ENCODE peak calls at places on chromosomes 3 and 15, in nine cellular contexts. K is tibial artery; B is CD4-positive, alpha-beta T cell; Y is WERI-Rb-1; O is OCI-LY7; Q is AG04449; J is foreskin keratinocyte; X is progenitor cell of endocrine pancreas; D is GM13976. R is an unnamed sample.

GRCh38 chr3:174441588-174442316 is 417.4 kb upstream of the NAALADL2 start:
- DNase-seq in K (no peak), B (no peak), Y (peak), O (no peak), Q (peak), J (no peak), X (no peak), D (no peak), R (peak)

GRCh38 chr3:100141576-100141975 is 27.3 kb upstream of the FILIP1L start:
- DNase-seq in K (no peak), B (no peak), Y (no peak), O (no peak), Q (no peak), J (no peak), X (no peak), D (no peak), R (no peak)

GRCh38 chr3:142445816-142446254 is 2.0 kb downstream of the XRN1 start:
- DNase-seq in K (no peak), B (no peak), Y (no peak), O (peak), Q (no peak), J (no peak), X (no peak), D (peak), R (no peak)

GRCh38 chr15:55897560-55898336 is 95.7 kb downstream of the NEDD4 start:
- DNase-seq in K (no peak), B (no peak), Y (peak), O (peak), Q (no peak), J (peak), X (peak), D (peak), R (no peak)

GRCh38 chr3:47283596-47284364 is 1.0 kb downstream of the KLHL18 start:
- DNase-seq in K (no peak), B (peak), Y (no peak), O (peak), Q (no peak), J (no peak), X (no peak), D (peak), R (no peak)

GRCh38 chr15:65355173-65355982 is 22.4 kb downstream of the IGDCC3 start:
- DNase-seq in K (no peak), B (no peak), Y (peak), O (no peak), Q (no peak), J (no peak), X (no peak), D (no peak), R (no peak)

GRCh38 chr3:195286115-195286872 is 15.3 kb upstream of the XXYLT1 start:
- DNase-seq in K (no peak), B (no peak), Y (no peak), O (no peak), Q (no peak), J (peak), X (no peak), D (no peak), R (no peak)

GRCh38 chr15:58331903-58332675 is 99.7 kb upstream of the LIPC start:
- DNase-seq in K (peak), B (peak), Y (peak), O (peak), Q (peak), J (peak), X (no peak), D (peak), R (peak)

GRCh38 chr3:49357466-49358216 is 512 bp downstream of the GPX1 start:
- DNase-seq in K (peak), B (peak), Y (no peak), O (peak), Q (peak), J (peak), X (no peak), D (peak), R (peak)

GRCh38 chr3:61912158-61912557 is 350.8 kb downstream of the PTPRG start:
- DNase-seq in K (no peak), B (no peak), Y (no peak), O (no peak), Q (no peak), J (no peak), X (no peak), D (peak), R (no peak)

GRCh38 chr3:70729845-70730244 is 417.4 kb upstream of the MDFIC2 start:
- DNase-seq in K (no peak), B (no peak), Y (no peak), O (no peak), Q (no peak), J (no peak), X (no peak), D (no peak), R (no peak)

GRCh38 chr15:77615472-77615871 is 17.2 kb downstream of the LINGO1 start:
- DNase-seq in K (no peak), B (no peak), Y (no peak), O (no peak), Q (no peak), J (no peak), X (no peak), D (no peak), R (no peak)

GRCh38 chr3:186432189-186432588 is 70.2 kb upstream of the DGKG start:
- DNase-seq in K (no peak), B (no peak), Y (no peak), O (no peak), Q (no peak), J (peak), X (no peak), D (no peak), R (no peak)

GRCh38 chr3:45972534-45973402 is 22.9 kb downstream of the FYCO1 start:
- DNase-seq in K (peak), B (no peak), Y (no peak), O (peak), Q (peak), J (peak), X (no peak), D (no peak), R (peak)

GRCh38 chr3:177607596-177607995 is 410.3 kb upstream of the TBL1XR1 start:
- DNase-seq in K (no peak), B (no peak), Y (no peak), O (no peak), Q (no peak), J (no peak), X (no peak), D (no peak), R (no peak)

GRCh38 chr15:34855893-34856292 is 60.5 kb upstream of the ACTC1 start:
- DNase-seq in K (peak), B (no peak), Y (no peak), O (no peak), Q (no peak), J (peak), X (no peak), D (no peak), R (no peak)

GRCh38 chr3:132593241-132593949 is 3.7 kb upstream of the ACKR4 start:
- DNase-seq in K (no peak), B (no peak), Y (no peak), O (no peak), Q (no peak), J (no peak), X (no peak), D (no peak), R (no peak)

GRCh38 chr3:177731644-177732268 is 534.5 kb upstream of the TBL1XR1 start:
- DNase-seq in K (no peak), B (no peak), Y (no peak), O (no peak), Q (peak), J (peak), X (no peak), D (no peak), R (peak)

GRCh38 chr3:197854596-197855343 is 63.7 kb downstream of the LRCH3 start:
- DNase-seq in K (no peak), B (no peak), Y (no peak), O (no peak), Q (peak), J (peak), X (no peak), D (no peak), R (peak)

GRCh38 chr3:57956119-57956832 is 51.9 kb upstream of the FLNB start:
- DNase-seq in K (no peak), B (no peak), Y (no peak), O (no peak), Q (peak), J (peak), X (no peak), D (no peak), R (peak)

GRCh38 chr3:57959407-57960173 is 48.6 kb upstream of the FLNB start:
- DNase-seq in K (no peak), B (no peak), Y (no peak), O (no peak), Q (no peak), J (peak), X (no peak), D (peak), R (no peak)

GRCh38 chr3:57958642-57959406 is 49.4 kb upstream of the FLNB start:
- DNase-seq in K (no peak), B (no peak), Y (no peak), O (no peak), Q (no peak), J (no peak), X (no peak), D (peak), R (no peak)

GRCh38 chr3:57956833-57957174 is 51.4 kb upstream of the FLNB start:
- DNase-seq in K (no peak), B (no peak), Y (no peak), O (no peak), Q (no peak), J (no peak), X (no peak), D (no peak), R (no peak)

GRCh38 chr3:57957823-57958222 is 50.4 kb upstream of the FLNB start:
- DNase-seq in K (no peak), B (no peak), Y (no peak), O (no peak), Q (no peak), J (no peak), X (no peak), D (no peak), R (no peak)
- TF ChIP-seq CTCF in K (no peak), B (no peak), Y (no peak), O (no peak), Q (no peak), J (no peak), X (no peak), D (no peak), R (no peak)

DNA sequence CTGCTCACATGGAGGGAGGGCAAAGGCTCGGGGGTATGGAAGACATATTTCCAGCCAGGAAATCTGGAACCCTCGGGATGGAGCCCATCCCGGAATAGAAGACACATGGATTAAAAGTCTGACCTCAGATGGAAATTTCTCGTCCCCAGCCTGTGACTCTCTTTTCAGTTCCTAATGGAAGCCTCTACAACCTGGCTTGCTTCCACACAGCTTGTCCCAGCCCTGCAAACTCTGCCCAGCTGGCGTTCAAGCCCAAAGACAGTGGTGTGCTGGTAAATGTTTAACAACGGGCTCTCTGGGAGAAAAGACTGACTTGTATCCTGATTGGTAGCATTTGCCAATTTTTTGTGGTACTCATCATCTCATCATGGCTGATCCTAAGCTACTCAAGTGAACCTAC is 35.6 kb upstream of the TLE3 start:
- DNase-seq in K (no peak), B (no peak), Y (no peak), O (no peak), Q (no peak), J (no peak), X (no peak), D (no peak), R (no peak)
- TF ChIP-seq CTCF in K (no peak), B (no peak), Y (no peak), O (no peak), Q (no peak), J (no peak), X (no peak), D (no peak), R (no peak)

GRCh38 chr15:85542895-85543331 is 162.5 kb downstream of the AKAP13 start:
- DNase-seq in K (no peak), B (no peak), Y (no peak), O (no peak), Q (no peak), J (no peak), X (no peak), D (no peak), R (no peak)

GRCh38 chr15:85545185-85545584 is 164.8 kb downstream of the AKAP13 start:
- DNase-seq in K (no peak), B (no peak), Y (no peak), O (no peak), Q (no peak), J (no peak), X (no peak), D (no peak), R (no peak)

GRCh38 chr15:85541744-85542143 is 161.3 kb downstream of the AKAP13 start:
- DNase-seq in K (no peak), B (no peak), Y (no peak), O (no peak), Q (no peak), J (no peak), X (no peak), D (peak), R (no peak)

GRCh38 chr15:85542488-85542887 is 162.1 kb downstream of the AKAP13 start:
- DNase-seq in K (no peak), B (no peak), Y (no peak), O (no peak), Q (no peak), J (no peak), X (no peak), D (no peak), R (no peak)

DNA sequence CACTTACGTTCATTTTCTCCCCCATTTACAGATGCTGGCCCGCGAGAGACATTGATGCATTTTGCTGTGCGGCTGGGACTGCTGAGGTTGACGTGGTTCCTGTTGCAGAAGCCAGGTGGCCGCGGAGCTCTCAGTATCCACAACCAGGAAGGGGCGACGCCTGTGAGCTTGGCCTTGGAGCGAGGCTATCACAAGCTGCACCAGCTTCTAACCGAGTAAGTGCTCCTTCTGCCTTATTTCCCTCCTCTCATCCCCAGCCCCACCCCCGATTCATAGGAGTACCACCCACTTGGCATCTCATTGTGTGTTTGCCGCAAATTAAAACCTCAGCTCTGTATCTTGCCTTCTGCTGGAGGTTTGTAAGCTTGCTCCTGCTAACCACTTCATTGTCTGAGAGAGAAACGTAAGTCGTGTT is 163.3 kb downstream of the AKAP13 start:
- DNase-seq in K (peak), B (peak), Y (peak), O (no peak), Q (no peak), J (no peak), X (no peak), D (no peak), R (no peak)
- TF ChIP-seq CTCF in K (no peak), B (peak), Y (no peak), O (no peak), Q (no peak), J (no peak), X (no peak), D (no peak), R (no peak)

GRCh38 chr3:50464578-50464977 is 38.9 kb downstream of the CACNA2D2 start:
- DNase-seq in K (no peak), B (no peak), Y (no peak), O (no peak), Q (no peak), J (no peak), X (no peak), D (no peak), R (no peak)

GRCh38 chr3:50467932-50468331 is 35.5 kb downstream of the CACNA2D2 start:
- DNase-seq in K (no peak), B (no peak), Y (no peak), O (no peak), Q (no peak), J (no peak), X (no peak), D (no peak), R (no peak)

DNA sequence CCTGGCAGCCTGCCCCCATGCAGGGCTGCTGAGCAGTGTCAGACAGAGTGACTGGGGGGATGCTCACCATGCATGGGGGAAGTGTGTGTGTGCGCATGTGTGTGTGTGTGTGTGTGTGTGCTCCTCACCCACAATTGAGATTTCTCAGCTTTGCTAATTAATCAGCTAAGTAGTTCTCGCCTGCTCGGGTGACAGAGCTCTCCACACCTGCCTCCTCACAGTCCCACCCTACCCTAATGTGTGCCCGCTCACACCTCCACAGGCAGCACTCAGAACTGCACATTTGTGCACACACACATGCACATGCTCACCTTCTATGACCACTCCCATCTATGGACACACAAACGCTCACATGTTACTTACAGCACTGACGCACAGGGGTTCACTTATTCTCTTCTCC is 37.3 kb downstream of the CACNA2D2 start:
- DNase-seq in K (no peak), B (no peak), Y (peak), O (peak), Q (no peak), J (no peak), X (no peak), D (no peak), R (no peak)
- TF ChIP-seq CTCF in K (no peak), B (no peak), Y (peak), O (peak), Q (no peak), J (no peak), X (no peak), D (no peak), R (no peak)

GRCh38 chr3:115085197-115085865 is 61.8 kb downstream of the ZBTB20 start:
- DNase-seq in K (no peak), B (no peak), Y (no peak), O (no peak), Q (no peak), J (no peak), X (no peak), D (no peak), R (no peak)
- TF ChIP-seq CTCF in K (no peak), B (no peak), Y (no peak), O (no peak), Q (no peak), J (peak), X (peak), D (no peak), R (peak)

GRCh38 chr3:26964836-26965235 is 342.3 kb downstream of the LRRC3B start:
- DNase-seq in K (no peak), B (no peak), Y (no peak), O (no peak), Q (no peak), J (no peak), X (no peak), D (no peak), R (no peak)

GRCh38 chr3:26960382-26960781 is 337.8 kb downstream of the LRRC3B start:
- DNase-seq in K (no peak), B (no peak), Y (no peak), O (no peak), Q (no peak), J (no peak), X (no peak), D (no peak), R (no peak)

GRCh38 chr3:26964313-26964712 is 341.7 kb downstream of the LRRC3B start:
- DNase-seq in K (no peak), B (no peak), Y (no peak), O (no peak), Q (no peak), J (no peak), X (no peak), D (no peak), R (no peak)

GRCh38 chr3:26962419-26963355 is 340.1 kb downstream of the LRRC3B start:
- DNase-seq in K (no peak), B (no peak), Y (no peak), O (no peak), Q (no peak), J (no peak), X (no peak), D (peak), R (no peak)

DNA sequence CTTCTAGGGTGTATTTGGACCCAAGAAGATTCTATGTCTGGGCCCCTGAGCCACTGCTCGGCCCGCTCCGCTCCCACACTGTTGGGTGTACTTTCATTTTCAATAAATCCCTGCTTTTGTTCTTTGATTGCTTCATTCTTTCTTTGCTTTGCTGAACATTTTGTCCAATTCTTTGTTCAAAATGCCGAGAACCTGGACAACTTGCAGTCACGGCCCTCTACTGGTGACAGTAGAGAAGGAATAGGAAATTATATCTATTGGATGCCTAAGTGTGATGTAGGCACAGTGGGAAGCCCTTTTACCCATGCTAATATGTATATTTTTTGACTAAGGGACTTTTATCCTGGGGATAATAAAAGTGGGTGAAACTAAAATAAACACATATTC is 340.8 kb downstream of the LRRC3B start:
- DNase-seq in K (no peak), B (no peak), Y (no peak), O (no peak), Q (no peak), J (no peak), X (no peak), D (no peak), R (no peak)
- TF ChIP-seq CTCF in K (no peak), B (no peak), Y (peak), O (peak), Q (no peak), J (peak), X (peak), D (no peak), R (no peak)

GRCh38 chr3:56985460-56986327 is 74.8 kb upstream of the SPATA12 start:
- DNase-seq in K (no peak), B (no peak), Y (no peak), O (peak), Q (no peak), J (no peak), X (no peak), D (no peak), R (no peak)

GRCh38 chr3:56988874-56989433 is 71.5 kb upstream of the SPATA12 start:
- DNase-seq in K (peak), B (peak), Y (peak), O (peak), Q (no peak), J (no peak), X (peak), D (peak), R (peak)

GRCh38 chr3:56988458-56988857 is 72.0 kb upstream of the SPATA12 start:
- DNase-seq in K (no peak), B (no peak), Y (no peak), O (no peak), Q (no peak), J (no peak), X (no peak), D (no peak), R (no peak)

GRCh38 chr3:56986347-56986746 is 74.1 kb upstream of the SPATA12 start:
- DNase-seq in K (no peak), B (no peak), Y (no peak), O (no peak), Q (no peak), J (no peak), X (no peak), D (no peak), R (no peak)

DNA sequence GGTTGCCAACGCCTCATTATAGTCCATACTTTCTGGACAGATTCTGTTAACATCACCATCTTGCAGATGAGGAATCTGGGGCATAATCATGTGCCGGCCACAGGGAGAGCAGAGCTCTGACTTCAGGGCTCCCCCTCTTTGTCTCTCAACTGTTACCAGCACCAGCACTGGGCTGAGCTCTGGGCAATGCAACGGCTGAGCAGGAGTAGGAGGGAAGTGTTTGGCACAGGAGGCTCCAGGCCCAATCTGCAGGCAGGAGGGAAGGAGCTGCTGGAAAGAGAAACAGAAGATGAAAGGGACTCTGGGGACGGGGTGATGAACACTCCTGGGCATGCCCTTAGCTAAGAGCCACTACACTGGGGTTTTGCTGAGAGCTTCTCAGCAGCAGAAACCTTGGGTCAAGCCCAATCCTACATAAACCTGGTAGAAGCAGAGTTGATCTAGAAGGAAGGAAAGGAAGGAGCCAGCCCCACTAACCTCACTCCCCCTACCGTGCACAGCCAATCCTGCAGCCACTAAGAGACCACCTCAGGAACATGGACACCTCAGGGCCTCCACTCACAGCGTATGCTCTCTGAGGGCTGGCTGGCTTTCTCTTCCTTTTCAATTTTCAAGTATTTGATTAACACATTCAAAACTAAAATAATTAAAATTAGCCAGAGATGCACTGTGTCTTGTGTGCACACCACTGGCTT is 73.1 kb upstream of the SPATA12 start:
- DNase-seq in K (no peak), B (peak), Y (peak), O (no peak), Q (no peak), J (no peak), X (no peak), D (no peak), R (no peak)
- TF ChIP-seq CTCF in K (no peak), B (no peak), Y (peak), O (peak), Q (peak), J (peak), X (peak), D (peak), R (no peak)

R was measured in AG09319.